ENCODE peak calls at places on chromosomes 5 and 9, in four cellular contexts. D is Peyer's patch, O is fibroblast of lung, G is fibroblast of the aortic adventitia. N is an unnamed sample.

GRCh38 chr5:137199966-137200365 is 299.2 kb downstream of the SPOCK1 start:
- DNase-seq in D (no peak), O (no peak), G (peak), N (peak)

GRCh38 chr9:129757045-129757444 is 4.2 kb upstream of the PTGES start:
- DNase-seq in O (no peak), D (no peak), G (no peak), N (no peak)

GRCh38 chr5:101431201-101431600 is 528.1 kb upstream of the ST8SIA4 start:
- DNase-seq in D (no peak), G (no peak), O (no peak), N (no peak)

GRCh38 chr5:104793452-104794120 is 1231.0 kb upstream of the NUDT12 start:
- DNase-seq in G (no peak), O (no peak), D (no peak), N (no peak)

GRCh38 chr9:79257671-79258410 is 313.9 kb upstream of the TLE4 start:
- DNase-seq in D (no peak), G (no peak), O (no peak), N (no peak)

GRCh38 chr5:169629847-169630548 is 7.1 kb upstream of the DOCK2 start:
- DNase-seq in D (no peak), O (peak), G (peak), N (peak)

GRCh38 chr5:145979270-145980223 is 43.2 kb downstream of the SH3RF2 start:
- DNase-seq in O (no peak), D (no peak), G (peak), N (no peak)

GRCh38 chr9:96009690-96010477 is 134.4 kb downstream of the ERCC6L2 start:
- DNase-seq in O (peak), D (no peak), G (no peak), N (peak)

GRCh38 chr9:124828679-124829669 is 24.3 kb upstream of the WDR38 start:
- DNase-seq in O (no peak), G (no peak), D (no peak), N (no peak)

GRCh38 chr5:54619732-54620582 is 102.4 kb downstream of the SNX18 start:
- DNase-seq in D (no peak), O (peak), G (no peak), N (peak)

GRCh38 chr9:19446361-19446861 is 37.6 kb downstream of the ACER2 start:
- DNase-seq in G (no peak), O (no peak), D (no peak), N (no peak)
- H3K4me3 ChIP-seq in G (no peak), O (no peak), D (no peak), N (no peak)

DNA sequence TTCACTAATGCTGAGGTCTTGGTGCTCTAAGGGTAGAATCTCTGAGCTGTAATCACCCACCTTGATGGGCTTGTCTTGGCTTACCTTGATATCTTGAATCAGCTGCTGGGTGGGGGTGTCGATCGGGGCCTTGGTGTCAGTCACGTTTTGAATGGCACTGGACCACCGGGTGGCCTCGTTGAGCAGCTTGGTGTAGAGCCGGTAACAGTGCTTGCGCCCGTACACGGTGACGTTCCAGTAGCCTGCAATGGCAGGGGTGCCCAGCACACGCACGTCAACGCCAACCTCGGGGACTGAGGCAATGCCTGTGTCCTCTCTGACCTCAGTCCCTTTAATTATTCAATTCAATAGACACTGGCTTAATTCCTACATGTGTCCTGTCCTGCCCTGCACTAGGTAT is 63.1 kb upstream of the RETREG1 start:
- DNase-seq in G (no peak), D (no peak), O (no peak), N (no peak)
- TF ChIP-seq CTCF in G (no peak), D (no peak), O (peak), N (peak)

DNA sequence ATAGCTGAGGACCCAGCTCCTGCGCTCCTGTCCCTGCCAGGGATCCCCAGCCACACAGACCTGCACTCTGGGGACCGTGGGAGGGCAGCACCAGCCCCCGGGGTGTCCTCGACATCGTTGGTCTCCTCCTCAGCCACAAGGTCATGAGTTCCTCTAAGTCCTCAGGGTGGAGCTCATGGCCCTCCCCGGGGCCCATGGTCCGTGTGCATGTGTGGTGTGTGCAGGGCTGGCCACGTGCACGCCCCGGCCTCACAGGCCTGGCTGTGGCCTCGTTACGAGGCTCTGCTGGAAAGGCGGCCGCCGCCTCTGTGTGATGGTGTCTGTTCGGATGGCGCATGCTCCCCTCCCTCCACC is 16.1 kb upstream of the AJM1 start:
- DNase-seq in O (no peak), D (no peak), G (no peak), N (no peak)
- H3K4me3 ChIP-seq in O (no peak), D (no peak), G (no peak), N (no peak)

DNA sequence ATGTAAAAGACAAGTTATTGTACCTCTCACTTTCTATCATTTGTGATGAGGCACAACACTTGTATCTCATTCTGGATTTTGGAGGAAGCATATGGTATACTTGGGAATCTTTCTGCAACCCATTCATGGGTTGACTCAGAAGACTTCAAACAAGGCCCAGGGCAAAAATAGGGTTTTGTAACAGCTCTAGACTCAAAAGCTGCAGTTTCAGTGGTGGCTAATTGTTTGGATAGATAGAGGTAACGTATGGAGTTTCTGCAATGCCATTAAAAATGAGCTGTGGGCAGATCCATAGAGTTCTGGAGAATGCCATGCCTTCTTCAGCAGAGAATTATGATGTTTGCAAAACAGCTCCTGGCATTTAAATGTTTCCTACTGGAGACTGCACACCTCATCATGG is 279.6 kb upstream of the VLDLR start:
- DNase-seq in G (no peak), O (no peak), D (no peak), N (no peak)
- TF ChIP-seq CTCF in G (no peak), O (no peak), D (no peak), N (no peak)

GRCh38 chr5:151141535-151141934 is 16.0 kb downstream of the ANXA6 start:
- DNase-seq in O (no peak), D (peak), G (peak), N (peak)
- H3K4me3 ChIP-seq in O (no peak), D (no peak), G (no peak), N (no peak)